ENCODE peak calls at places on chromosomes 6 and 20, in ten cellular contexts. Z, N, T, I, G, O, K, A, E and Y are unnamed samples.

GRCh38 chr6:169861431-169862045 is 110.1 kb downstream of the ERMARD start:
- DNase-seq in A (no peak), Z (no peak), I (no peak), O (no peak), E (no peak), N (no peak), T (no peak), K (no peak), G (no peak), Y (no peak)

GRCh38 chr6:148348778-148349177 is 6.1 kb downstream of the SASH1 start:
- DNase-seq in T (no peak), I (no peak), E (no peak), O (no peak), N (no peak), K (no peak), G (no peak), Z (no peak), A (no peak), Y (no peak)

GRCh38 chr20:61909821-61910220 is 155.9 kb downstream of the TAF4 start:
- DNase-seq in Z (no peak), N (no peak), G (no peak), K (no peak), A (no peak), E (no peak), I (peak; percentile 25), O (no peak), T (no peak), Y (no peak)

GRCh38 chr6:160348209-160348551 is at the start of gene SLC22A3:
- DNase-seq in T (peak; percentile 56), I (peak; percentile 74), G (no peak), Z (no peak), A (no peak), E (no peak), N (no peak), O (no peak), K (no peak), Y (no peak)

GRCh38 chr6:96499781-96500180 is 21.8 kb upstream of the UFL1 start:
- DNase-seq in K (no peak), G (no peak), N (no peak), Z (no peak), T (peak; percentile 2), E (no peak), I (peak; percentile 16), A (no peak), O (no peak), Y (no peak)

GRCh38 chr6:121826156-121826810 is 390.8 kb downstream of the GJA1 start:
- DNase-seq in T (no peak), E (peak; percentile 94), A (no peak), K (peak; percentile 80), Z (peak; percentile 90), G (peak; percentile 84), N (peak; percentile 72), I (no peak), O (peak; percentile 72), Y (peak; percentile 97)

GRCh38 chr6:166512567-166512966 is 73.9 kb downstream of the RAMACL start:
- DNase-seq in G (no peak), Z (no peak), A (no peak), O (no peak), N (no peak), T (no peak), E (no peak), K (no peak), I (no peak), Y (no peak)

GRCh38 chr20:48015136-48015925 is 230.1 kb upstream of the SULF2 start:
- DNase-seq in A (no peak), N (no peak), E (peak; percentile 24), K (peak; percentile 34), Z (peak; percentile 45), I (no peak), T (no peak), G (peak; percentile 80), O (no peak), Y (peak; percentile 82)

GRCh38 chr6:132813173-132813856 is 1.1 kb upstream of the RPS12 start:
- DNase-seq in Z (peak; percentile 66), A (peak; percentile 41), N (peak; percentile 59), K (peak; percentile 51), I (peak; percentile 76), O (no peak), G (peak; percentile 30), E (peak; percentile 42), T (peak; percentile 60), Y (no peak)

GRCh38 chr6:98833101-98834059 is 994 bp upstream of the POU3F2 start:
- DNase-seq in A (peak; percentile 76), T (peak; percentile 71), N (no peak), I (peak; percentile 67), K (peak; percentile 23), G (peak; percentile 22), Z (peak; percentile 43), E (peak; percentile 26), O (no peak), Y (peak; percentile 53)

GRCh38 chr20:17128206-17128605 is 98.6 kb upstream of the PCSK2 start:
- DNase-seq in G (no peak), E (no peak), O (no peak), K (no peak), Z (no peak), N (no peak), T (no peak), I (no peak), A (no peak), Y (no peak)

GRCh38 chr6:56657364-56657763 is 14.7 kb upstream of the DST start:
- DNase-seq in A (no peak), K (no peak), Z (no peak), E (no peak), T (no peak), O (no peak), I (no peak), N (no peak), G (no peak), Y (no peak)

GRCh38 chr6:164108869-164109769 is 694.6 kb downstream of the QKI start:
- DNase-seq in Z (peak; percentile 24), E (peak; percentile 56), A (no peak), G (peak; percentile 45), I (peak; percentile 93), O (no peak), N (no peak), T (no peak), K (peak; percentile 55), Y (peak; percentile 73)

GRCh38 chr6:37516076-37516919 is 16.6 kb upstream of the CCDC167 start:
- DNase-seq in N (peak; percentile 69), T (peak; percentile 53), G (no peak), O (no peak), E (no peak), A (peak; percentile 26), K (no peak), I (no peak), Z (no peak), Y (no peak)

GRCh38 chr6:12958052-12958706 is 241.6 kb downstream of the PHACTR1 start:
- DNase-seq in G (peak; percentile 17), N (no peak), I (no peak), A (no peak), K (peak; percentile 41), O (no peak), E (peak; percentile 34), Z (peak; percentile 48), T (peak; percentile 33), Y (peak; percentile 10)
- H3K4me3 ChIP-seq in G (peak overlapping the region; percentile 72), N (no peak overlapping the region), I (peak overlapping the region; percentile 51), A (peak overlapping the region; percentile 29), K (peak overlapping the region; percentile 66), O (peak overlapping the region; percentile 82), E (peak overlapping the region; percentile 82), Z (peak overlapping the region; percentile 78), T (peak overlapping the region; percentile 57), Y (peak overlapping the region; percentile 86)

DNA sequence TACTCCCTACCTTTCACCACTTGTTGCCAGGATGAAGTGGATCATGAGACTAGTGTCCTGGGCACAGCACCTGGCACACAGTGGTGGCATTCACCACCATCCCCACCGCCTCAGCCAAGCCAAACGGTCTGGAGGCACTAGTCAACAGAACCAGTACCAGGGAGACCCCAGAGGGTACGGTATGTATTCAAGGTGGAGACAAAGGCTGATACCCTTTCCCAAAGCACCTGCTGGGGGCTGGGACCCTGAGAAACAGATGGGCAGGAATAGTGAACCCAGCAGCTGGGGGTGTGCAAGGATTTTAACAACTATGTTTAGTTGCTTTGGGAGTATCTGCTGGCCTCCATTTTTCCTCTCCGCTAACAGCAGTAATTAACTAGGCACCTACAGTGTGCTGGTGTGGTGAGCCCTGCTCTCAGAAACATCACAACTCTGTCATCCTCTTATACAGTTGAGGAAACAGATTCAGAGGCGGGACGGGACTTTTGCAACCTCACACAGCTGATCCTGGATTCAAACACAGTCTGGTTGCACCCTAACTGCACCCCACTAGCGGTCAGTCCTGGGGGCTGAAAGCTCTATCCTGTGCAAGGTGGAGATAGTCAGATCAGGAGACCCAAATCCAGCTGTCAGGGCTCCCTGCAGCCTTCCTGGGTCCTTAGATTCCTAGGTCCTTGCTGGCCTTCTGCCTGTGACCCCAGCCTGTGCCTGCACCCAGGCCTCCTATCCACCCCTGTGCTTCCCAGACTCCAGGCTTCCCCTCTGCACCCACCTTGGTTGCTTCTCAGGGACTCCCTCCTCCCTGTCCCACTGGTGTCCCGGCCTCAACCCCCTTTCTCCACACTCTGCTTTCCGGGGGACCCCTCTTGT is 1.2 kb downstream of the SNTA1 start:
- DNase-seq in K (no peak), T (no peak), N (no peak), I (no peak), Z (peak; percentile 15), A (no peak), O (no peak), G (no peak), E (no peak), Y (no peak)
- H3K4me3 ChIP-seq in K (peak overlapping the region; percentile 73), T (peak overlapping the region; percentile 77), N (no peak overlapping the region), I (peak overlapping the region; percentile 83), Z (peak overlapping the region; percentile 72), A (peak overlapping the region; percentile 68), O (peak overlapping the region; percentile 69), G (peak overlapping the region; percentile 78), E (peak overlapping the region; percentile 70), Y (peak overlapping the region; percentile 58)

GRCh38 chr6:5997420-5998093 is 9.2 kb downstream of the NRN1 start:
- DNase-seq in A (no peak), E (no peak), Z (no peak), T (peak; percentile 70), O (no peak), K (no peak), G (peak; percentile 52), N (no peak), I (peak; percentile 69), Y (no peak)
- H3K4me3 ChIP-seq in A (peak overlapping the region; percentile 29), E (peak overlapping the region; percentile 24), Z (peak overlapping the region; percentile 39), T (peak overlapping the region; percentile 73), O (no peak overlapping the region), K (peak overlapping the region; percentile 14), G (peak overlapping the region; percentile 82), N (no peak overlapping the region), I (peak overlapping the region; percentile 77), Y (no peak overlapping the region)

DNA sequence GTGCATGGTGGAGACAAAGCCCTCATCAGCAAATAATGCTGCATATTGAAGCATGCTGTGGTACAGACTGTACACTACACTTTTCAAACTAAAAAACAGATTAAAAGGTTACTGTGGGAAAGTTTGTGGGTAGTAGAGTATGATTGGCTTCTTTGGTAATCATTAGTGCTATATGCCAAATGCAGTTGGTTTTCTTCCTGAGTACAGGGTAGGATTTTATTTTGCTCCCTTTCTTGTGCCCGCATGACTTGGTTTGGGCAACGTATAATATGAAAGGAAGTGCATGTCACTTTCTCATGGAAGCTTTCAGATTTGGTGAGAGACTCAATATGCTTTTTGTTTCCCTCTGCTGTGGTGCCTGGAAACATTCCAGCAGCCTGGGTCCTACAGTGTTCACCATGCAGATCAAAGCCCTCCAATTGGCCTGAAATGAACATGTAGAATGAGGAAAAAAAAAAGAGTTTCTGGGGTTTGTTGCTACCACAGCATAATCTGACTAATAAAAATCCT is 270.8 kb upstream of the ADGRB3 start:
- DNase-seq in T (no peak), G (no peak), I (no peak), O (peak; percentile 85), K (no peak), E (no peak), A (no peak), Z (peak; percentile 4), N (no peak), Y (no peak)
- H3K4me3 ChIP-seq in T (no peak overlapping the region), G (no peak overlapping the region), I (no peak overlapping the region), O (no peak overlapping the region), K (no peak overlapping the region), E (no peak overlapping the region), A (no peak overlapping the region), Z (no peak overlapping the region), N (no peak overlapping the region), Y (no peak overlapping the region)